ENCODE peak calls at places on chromosomes 13 and 19, in seven cellular contexts. U, H, L, O, X, P and M are unnamed samples.

GRCh38 chr19:2167896-2168618 is 4.3 kb downstream of the DOT1L start:
- DNase-seq in U (peak; percentile 40), H (peak; percentile 62), L (peak; percentile 86), O (peak; percentile 25), X (peak; percentile 47), P (no peak), M (no peak)

GRCh38 chr13:37364024-37364423 is 234.5 kb downstream of the POSTN start:
- DNase-seq in U (no peak), H (peak; percentile 21), L (no peak), O (no peak), X (no peak), P (no peak), M (no peak)

GRCh38 chr13:22703601-22704209 is 477.1 kb upstream of the SGCG start:
- DNase-seq in U (no peak), H (no peak), L (no peak), O (peak; percentile 1), X (no peak), P (no peak), M (no peak)

GRCh38 chr13:31756346-31756745 is 17.0 kb downstream of the RXFP2 start:
- DNase-seq in U (no peak), H (peak; percentile 73), L (no peak), O (peak; percentile 68), X (no peak), P (peak; percentile 59), M (peak; percentile 36)

GRCh38 chr19:48108997-48109782 is 1.4 kb downstream of the PLA2G4C start:
- DNase-seq in U (no peak), H (no peak), L (no peak), O (no peak), X (no peak), P (no peak), M (no peak)

GRCh38 chr13:33787051-33787591 is 30.8 kb upstream of the RFC3 start:
- DNase-seq in U (no peak), H (no peak), L (no peak), O (peak; percentile 7), X (no peak), P (no peak), M (no peak)

GRCh38 chr19:41206926-41207750 is 11.9 kb upstream of the AXL start:
- DNase-seq in U (peak; percentile 34), H (no peak), L (peak; percentile 76), O (no peak), X (peak; percentile 43), P (no peak), M (no peak)

GRCh38 chr13:71580614-71581013 is 286.4 kb downstream of the DACH1 start:
- DNase-seq in U (no peak), H (no peak), L (no peak), O (no peak), X (no peak), P (no peak), M (no peak)

GRCh38 chr13:69565334-69565733 is 542.3 kb upstream of the ATXN8OS start:
- DNase-seq in U (no peak), H (no peak), L (no peak), O (peak; percentile 45), X (peak; percentile 20), P (no peak), M (peak; percentile 23)

GRCh38 chr13:40485611-40486517 is 180.6 kb downstream of the FOXO1 start:
- DNase-seq in U (no peak), H (no peak), L (peak; percentile 65), O (no peak), X (no peak), P (no peak), M (no peak)

GRCh38 chr13:77720988-77721387 is 23.5 kb downstream of the SLAIN1 start:
- DNase-seq in U (no peak), H (no peak), L (no peak), O (no peak), X (no peak), P (no peak), M (no peak)

GRCh38 chr13:77719128-77719527 is 21.6 kb downstream of the SLAIN1 start:
- DNase-seq in U (no peak), H (no peak), L (no peak), O (no peak), X (no peak), P (no peak), M (no peak)

GRCh38 chr13:77714119-77714755 is 16.8 kb downstream of the SLAIN1 start:
- DNase-seq in U (no peak), H (no peak), L (no peak), O (no peak), X (no peak), P (no peak), M (no peak)

GRCh38 chr13:77717508-77717907 is 20.0 kb downstream of the SLAIN1 start:
- DNase-seq in U (no peak), H (no peak), L (no peak), O (no peak), X (no peak), P (no peak), M (no peak)

GRCh38 chr13:77715233-77715891 is 17.9 kb downstream of the SLAIN1 start:
- DNase-seq in U (no peak), H (no peak), L (no peak), O (no peak), X (no peak), P (no peak), M (no peak)
- H3K4me3 ChIP-seq in U (no peak overlapping the region), H (no peak overlapping the region), L (no peak overlapping the region), O (no peak overlapping the region), X (no peak overlapping the region), P (no peak overlapping the region), M (no peak overlapping the region)

GRCh38 chr13:30743319-30744055 is 8.1 kb downstream of the ALOX5AP start:
- DNase-seq in U (peak; percentile 29), H (peak; percentile 98), L (peak; percentile 71), O (peak; percentile 95), X (peak; percentile 35), P (peak; percentile 93), M (peak; percentile 98)
- H3K4me3 ChIP-seq in U (no peak overlapping the region), H (no peak overlapping the region), L (no peak overlapping the region), O (no peak overlapping the region), X (no peak overlapping the region), P (no peak overlapping the region), M (no peak overlapping the region)

DNA sequence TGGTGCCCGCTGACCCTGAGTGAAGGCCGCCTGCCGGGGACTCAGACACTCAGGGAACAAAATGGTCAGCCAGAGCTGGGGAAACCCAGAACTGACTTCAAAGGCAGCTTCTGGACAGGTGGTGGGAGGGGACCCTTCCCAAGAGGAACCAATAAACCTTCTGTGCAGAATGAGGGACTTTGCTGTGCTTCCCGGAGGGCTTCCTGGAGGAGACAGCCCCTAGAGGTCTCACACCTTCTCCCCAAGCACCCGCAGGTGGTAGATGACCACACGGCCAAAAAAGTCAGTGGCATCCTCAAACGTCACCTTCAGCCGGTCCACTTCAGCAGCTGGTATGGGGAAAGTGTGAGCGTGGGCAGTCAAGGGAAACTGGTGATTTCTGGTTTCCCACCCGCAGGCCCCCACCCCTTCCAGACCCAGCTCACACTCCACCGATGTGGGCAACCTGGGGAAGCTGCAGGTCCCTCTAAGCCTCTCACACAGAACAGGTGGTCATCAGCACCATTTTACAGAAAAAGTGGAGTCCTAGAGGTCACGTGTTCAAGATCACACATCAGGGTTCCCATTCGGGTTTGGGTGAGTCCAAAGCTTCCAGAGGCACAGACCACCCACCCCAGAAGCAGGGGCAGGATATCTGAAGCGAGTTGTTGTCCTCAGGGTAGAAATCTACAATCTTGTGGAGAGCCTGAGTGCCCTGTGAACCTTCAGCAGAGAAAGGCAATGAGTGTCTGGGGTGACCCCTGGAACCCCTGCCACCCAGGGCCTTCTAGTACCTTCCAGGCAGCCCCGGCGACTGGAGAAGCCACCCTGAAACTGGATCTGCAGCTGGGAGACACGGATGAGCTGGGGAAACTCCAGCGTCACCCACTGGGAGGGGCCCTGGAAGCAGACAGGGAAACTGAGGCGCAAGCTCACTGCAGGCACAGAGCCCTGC is 1.2 kb downstream of the NR2C2AP start:
- DNase-seq in U (no peak), H (no peak), L (no peak), O (no peak), X (no peak), P (no peak), M (no peak)
- H3K4me3 ChIP-seq in U (peak overlapping the region; percentile 70), H (peak overlapping the region; percentile 74), L (peak overlapping the region; percentile 75), O (peak overlapping the region; percentile 89), X (peak overlapping the region; percentile 86), P (peak overlapping the region; percentile 65), M (peak overlapping the region; percentile 49)

DNA sequence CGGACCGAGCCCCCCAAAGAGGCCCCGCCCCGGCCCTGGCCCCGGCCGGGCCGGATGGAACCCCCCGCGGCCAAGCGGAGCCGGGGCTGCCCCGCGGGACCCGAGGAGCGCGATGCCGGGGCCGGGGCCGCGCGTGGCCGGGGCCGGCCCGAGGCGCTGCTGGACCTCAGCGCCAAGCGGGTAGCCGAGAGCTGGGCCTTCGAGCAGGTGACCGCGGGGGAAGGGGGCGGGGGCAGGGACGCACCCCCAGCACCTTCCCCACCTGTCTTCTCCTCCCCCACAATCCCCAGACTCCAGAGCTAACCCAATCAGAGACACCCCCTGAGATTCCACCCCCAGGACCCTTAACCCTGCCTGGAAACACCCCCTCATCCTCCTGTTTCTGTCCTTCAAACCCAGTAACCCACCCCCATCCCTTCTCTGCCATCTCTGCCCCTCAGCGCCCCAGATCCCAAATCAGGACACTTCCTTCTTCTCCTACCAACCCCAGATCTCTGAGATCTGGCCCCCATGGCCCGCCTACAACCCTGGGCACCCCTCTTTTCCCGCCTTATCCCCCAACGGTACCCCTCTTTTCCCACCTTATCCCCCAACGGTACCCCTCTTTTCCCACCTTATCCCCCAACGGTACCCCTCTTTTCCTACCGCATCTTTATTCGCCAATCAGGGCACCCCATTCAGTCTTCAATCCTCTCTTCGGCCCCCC is 505 bp downstream of the ZSWIM4 start:
- DNase-seq in U (no peak), H (no peak), L (no peak), O (peak; percentile 24), X (peak; percentile 32), P (no peak), M (no peak)
- H3K4me3 ChIP-seq in U (peak overlapping the region; percentile 79), H (peak overlapping the region; percentile 83), L (peak overlapping the region; percentile 97), O (peak overlapping the region; percentile 65), X (peak overlapping the region; percentile 69), P (peak overlapping the region; percentile 80), M (peak overlapping the region; percentile 61)

GRCh38 chr13:114118763-114119123 is 13.7 kb downstream of the RASA3 start:
- DNase-seq in U (no peak), H (peak; percentile 64), L (no peak), O (no peak), X (no peak), P (no peak), M (no peak)
- H3K4me3 ChIP-seq in U (no peak overlapping the region), H (peak overlapping the region; percentile 34), L (no peak overlapping the region), O (no peak overlapping the region), X (no peak overlapping the region), P (peak overlapping the region; percentile 37), M (no peak overlapping the region)

GRCh38 chr19:38727868-38728660 is 16.2 kb downstream of the CAPN12 start:
- DNase-seq in U (no peak), H (peak; percentile 89), L (no peak), O (no peak), X (no peak), P (no peak), M (no peak)
- H3K4me3 ChIP-seq in U (no peak overlapping the region), H (no peak overlapping the region), L (no peak overlapping the region), O (no peak overlapping the region), X (no peak overlapping the region), P (no peak overlapping the region), M (no peak overlapping the region)

GRCh38 chr19:1130801-1131717 is 27.3 kb downstream of the GPX4 start:
- DNase-seq in U (peak; percentile 46), H (no peak), L (peak; percentile 81), O (no peak), X (no peak), P (no peak), M (no peak)
- H3K4me3 ChIP-seq in U (peak overlapping the region; percentile 56), H (peak overlapping the region; percentile 90), L (peak overlapping the region; percentile 80), O (peak overlapping the region; percentile 58), X (peak overlapping the region; percentile 96), P (peak overlapping the region; percentile 71), M (peak overlapping the region; percentile 61)

GRCh38 chr19:28727133-28727834 is 485.7 kb downstream of the UQCRFS1 start:
- DNase-seq in U (no peak), H (peak; percentile 21), L (no peak), O (no peak), X (no peak), P (no peak), M (no peak)
- H3K4me3 ChIP-seq in U (peak overlapping the region; percentile 3), H (peak overlapping the region; percentile 41), L (no peak overlapping the region), O (no peak overlapping the region), X (peak overlapping the region; percentile 34), P (peak overlapping the region; percentile 53), M (no peak overlapping the region)